ENCODE peak calls at places on chromosomes 7 and 10, in five cellular contexts. W is HTR-8/SVneo; B is stimulated activated CD4-positive, alpha-beta T cell treated with anti-CD3 and anti-CD28 coated beads, Interleukin-15, amount 100 ng/mL, for 1 hour; G is adipocyte; C is AG20443. R is an unnamed sample.
A peak's percentile ranks its signal among the peaks of the same experiment; 100 is the strongest.

GRCh38 chr7:4800926-4801838 is 25.8 kb downstream of the AP5Z1 start:
- DNase-seq in C (no peak), G (no peak), B (no peak), W (no peak), R (no peak)

GRCh38 chr10:95476482-95477174 is 84.5 kb downstream of the SORBS1 start:
- DNase-seq in W (no peak), B (no peak), G (no peak), C (no peak), R (no peak)

GRCh38 chr7:46512901-46513431 is 591.9 kb upstream of the IGFBP3 start:
- DNase-seq in C (no peak), B (no peak), W (no peak), G (no peak), R (no peak)

GRCh38 chr10:53403688-53404087 is 631.1 kb upstream of the MBL2 start:
- DNase-seq in W (peak; percentile 5), G (no peak), B (no peak), C (no peak), R (peak; percentile 9)

GRCh38 chr10:77355844-77356243 is 281.8 kb downstream of the KCNMA1 start:
- DNase-seq in C (peak; percentile 30), W (peak; percentile 56), G (peak; percentile 87), B (no peak), R (no peak)

GRCh38 chr7:85695041-85695990 is 508.5 kb upstream of the SEMA3D start:
- DNase-seq in C (no peak), G (peak; percentile 66), B (no peak), W (peak; percentile 9), R (no peak)

GRCh38 chr10:119667562-119668328 is 16.6 kb downstream of the BAG3 start:
- DNase-seq in B (no peak), G (peak; percentile 98), C (peak; percentile 96), W (peak; percentile 77), R (no peak)

GRCh38 chr10:3413937-3414710 is 241.5 kb upstream of the PITRM1 start:
- DNase-seq in C (no peak), B (no peak), W (no peak), G (no peak), R (no peak)

GRCh38 chr7:192701-193536 is 548 bp downstream of the FAM20C start:
- DNase-seq in G (peak; percentile 61), C (peak; percentile 49), W (no peak), B (no peak), R (no peak)

GRCh38 chr10:127012769-127013152 is 107.5 kb downstream of the DOCK1 start:
- DNase-seq in C (peak; percentile 39), G (no peak), B (no peak), W (peak; percentile 24), R (no peak)

GRCh38 chr10:125397608-125398007 is 237.2 kb upstream of the CTBP2 start:
- DNase-seq in B (no peak), C (no peak), W (no peak), G (no peak), R (no peak)

GRCh38 chr7:30186725-30187124 is 51.9 kb downstream of the MTURN start:
- DNase-seq in W (no peak), B (no peak), C (no peak), G (no peak), R (no peak)

GRCh38 chr10:12484945-12485805 is 135.8 kb downstream of the CAMK1D start:
- DNase-seq in C (no peak), G (no peak), B (peak; percentile 14), W (no peak), R (peak; percentile 53)

GRCh38 chr7:137882806-137883205 is 36.0 kb upstream of the DGKI start:
- DNase-seq in W (no peak), C (peak; percentile 18), G (no peak), B (no peak), R (no peak)

GRCh38 chr7:620885-621284 is 101.2 kb upstream of the PDGFA start:
- DNase-seq in W (no peak), G (no peak), B (no peak), C (no peak), R (no peak)

GRCh38 chr10:129089341-129089740 is 377.7 kb upstream of the MGMT start:
- DNase-seq in C (no peak), B (no peak), W (no peak), G (no peak), R (no peak)

GRCh38 chr7:80611779-80612178 is 26.7 kb upstream of the CD36 start:
- DNase-seq in C (no peak), B (no peak), W (no peak), G (peak; percentile 48), R (peak; percentile 46)

GRCh38 chr10:91090761-91091529 is 129.5 kb upstream of the PCGF5 start:
- DNase-seq in C (peak; percentile 35), G (peak; percentile 55), B (no peak), W (peak; percentile 14), R (no peak)

GRCh38 chr10:71079761-71080380 is 132.5 kb upstream of the UNC5B start:
- DNase-seq in B (no peak), W (no peak), G (no peak), C (no peak), R (no peak)

GRCh38 chr7:27329917-27330316 is 87.3 kb downstream of the EVX1 start:
- DNase-seq in G (no peak), B (no peak), C (peak; percentile 18), W (no peak), R (no peak)

GRCh38 chr7:47227762-47228177 is 354.1 kb downstream of the TNS3 start:
- DNase-seq in W (peak; percentile 87), G (peak; percentile 51), C (peak; percentile 59), B (no peak), R (no peak)

GRCh38 chr10:87723500-87723899 is 63.8 kb downstream of the PAPSS2 start:
- DNase-seq in W (peak; percentile 45), B (no peak), G (no peak), C (no peak), R (no peak)

GRCh38 chr7:9124320-9124719 is 690.9 kb downstream of the NXPH1 start:
- DNase-seq in B (no peak), G (no peak), C (no peak), W (no peak), R (no peak)

GRCh38 chr7:134750083-134751062 is 29.1 kb upstream of the CALD1 start:
- DNase-seq in W (no peak), G (peak; percentile 66), B (peak; percentile 10), C (peak; percentile 41), R (no peak)

GRCh38 chr7:84568786-84569185 is 374.2 kb upstream of the SEMA3A start:
- DNase-seq in B (no peak), W (no peak), G (no peak), C (peak; percentile 25), R (no peak)

R was measured in NCI-H774.